ENCODE peak calls at places on chromosomes 11 and 22, in six cellular contexts. One of them, this sample, is unnamed.

GRCh38 chr11:9178716-9179115 is 86.4 kb downstream of the DENND5A start:
- DNase-seq in effector memory CD8-positive, alpha-beta T cell: no peak
- DNase-seq in neuronal stem cell: no peak
- DNase-seq in gastrocnemius medialis: no peak
- DNase-seq in activated CD4-positive, alpha-beta T cell treated with anti-CD3 and anti-CD28 coated beads for 48 hours: no peak
- DNase-seq in fibroblast of the conjunctiva: no peak
- DNase-seq in this sample: no peak

GRCh38 chr11:121426476-121427454 is 25.3 kb upstream of the SORL1 start:
- DNase-seq in effector memory CD8-positive, alpha-beta T cell: peak; percentile 20
- DNase-seq in neuronal stem cell: no peak
- DNase-seq in gastrocnemius medialis: no peak
- DNase-seq in activated CD4-positive, alpha-beta T cell treated with anti-CD3 and anti-CD28 coated beads for 48 hours: peak; percentile 65
- DNase-seq in fibroblast of the conjunctiva: no peak
- DNase-seq in this sample: no peak

GRCh38 chr22:50695421-50696250 is 23.0 kb downstream of the SHANK3 start:
- DNase-seq in effector memory CD8-positive, alpha-beta T cell: no peak
- DNase-seq in neuronal stem cell: no peak
- DNase-seq in gastrocnemius medialis: no peak
- DNase-seq in activated CD4-positive, alpha-beta T cell treated with anti-CD3 and anti-CD28 coated beads for 48 hours: no peak
- DNase-seq in fibroblast of the conjunctiva: no peak
- DNase-seq in this sample: no peak

GRCh38 chr22:47619631-47620030 is 857.2 kb downstream of the TBC1D22A start:
- DNase-seq in effector memory CD8-positive, alpha-beta T cell: no peak
- DNase-seq in neuronal stem cell: no peak
- DNase-seq in gastrocnemius medialis: no peak
- DNase-seq in activated CD4-positive, alpha-beta T cell treated with anti-CD3 and anti-CD28 coated beads for 48 hours: no peak
- DNase-seq in fibroblast of the conjunctiva: no peak
- DNase-seq in this sample: no peak

GRCh38 chr22:39994566-39995345 is at the start of gene FAM83F:
- DNase-seq in effector memory CD8-positive, alpha-beta T cell: no peak
- DNase-seq in neuronal stem cell: no peak
- DNase-seq in gastrocnemius medialis: no peak
- DNase-seq in activated CD4-positive, alpha-beta T cell treated with anti-CD3 and anti-CD28 coated beads for 48 hours: peak; percentile 36
- DNase-seq in fibroblast of the conjunctiva: no peak
- DNase-seq in this sample: no peak

GRCh38 chr11:2572491-2573239 is 127.1 kb downstream of the KCNQ1OT1 start:
- DNase-seq in effector memory CD8-positive, alpha-beta T cell: no peak
- DNase-seq in neuronal stem cell: no peak
- DNase-seq in gastrocnemius medialis: no peak
- DNase-seq in activated CD4-positive, alpha-beta T cell treated with anti-CD3 and anti-CD28 coated beads for 48 hours: no peak
- DNase-seq in fibroblast of the conjunctiva: no peak
- DNase-seq in this sample: no peak

GRCh38 chr11:7416080-7416479 is 69.2 kb upstream of the OLFML1 start:
- DNase-seq in effector memory CD8-positive, alpha-beta T cell: no peak
- DNase-seq in neuronal stem cell: no peak
- DNase-seq in gastrocnemius medialis: no peak
- DNase-seq in activated CD4-positive, alpha-beta T cell treated with anti-CD3 and anti-CD28 coated beads for 48 hours: no peak
- DNase-seq in fibroblast of the conjunctiva: no peak
- DNase-seq in this sample: no peak

GRCh38 chr11:120931057-120931779 is 92.7 kb upstream of the TBCEL start:
- DNase-seq in effector memory CD8-positive, alpha-beta T cell: no peak
- DNase-seq in neuronal stem cell: no peak
- DNase-seq in gastrocnemius medialis: no peak
- DNase-seq in activated CD4-positive, alpha-beta T cell treated with anti-CD3 and anti-CD28 coated beads for 48 hours: no peak
- DNase-seq in fibroblast of the conjunctiva: no peak
- DNase-seq in this sample: no peak

GRCh38 chr11:114201219-114201618 is 95.0 kb upstream of the NNMT start:
- DNase-seq in effector memory CD8-positive, alpha-beta T cell: no peak
- DNase-seq in neuronal stem cell: no peak
- DNase-seq in gastrocnemius medialis: no peak
- DNase-seq in activated CD4-positive, alpha-beta T cell treated with anti-CD3 and anti-CD28 coated beads for 48 hours: no peak
- DNase-seq in fibroblast of the conjunctiva: no peak
- DNase-seq in this sample: no peak

GRCh38 chr22:19877626-19878339 is 23.1 kb upstream of the GNB1L start:
- DNase-seq in effector memory CD8-positive, alpha-beta T cell: no peak
- DNase-seq in neuronal stem cell: no peak
- DNase-seq in gastrocnemius medialis: no peak
- DNase-seq in activated CD4-positive, alpha-beta T cell treated with anti-CD3 and anti-CD28 coated beads for 48 hours: peak; percentile 0
- DNase-seq in fibroblast of the conjunctiva: peak; percentile 65
- DNase-seq in this sample: no peak

GRCh38 chr11:128039140-128040021 is 548.0 kb downstream of the ETS1 start:
- DNase-seq in effector memory CD8-positive, alpha-beta T cell: peak; percentile 69
- DNase-seq in neuronal stem cell: no peak
- DNase-seq in gastrocnemius medialis: no peak
- DNase-seq in activated CD4-positive, alpha-beta T cell treated with anti-CD3 and anti-CD28 coated beads for 48 hours: peak; percentile 85
- DNase-seq in fibroblast of the conjunctiva: peak; percentile 77
- DNase-seq in this sample: peak; percentile 91